ENCODE peak calls at places on chromosomes 11 and 22, in six cellular contexts. L is upper lobe of right lung, V is heart left ventricle, O is transverse colon, D is pancreas, P is MM.1S. B is an unnamed sample.

GRCh38 chr22:27032121-27032761 is 374.9 kb downstream of the MIAT start:
- DNase-seq in L (no peak), V (peak; percentile 7), O (no peak), D (peak; percentile 47), P (no peak), B (no peak)

GRCh38 chr11:18264677-18265542 is 1.2 kb upstream of the SAA1 start:
- DNase-seq in L (no peak), V (no peak), O (no peak), D (no peak), P (no peak), B (no peak)

GRCh38 chr11:115607621-115608191 is 103.5 kb upstream of the CADM1 start:
- DNase-seq in L (no peak), V (peak; percentile 67), O (no peak), D (no peak), P (no peak), B (no peak)

GRCh38 chr22:44462246-44463015 is 35.6 kb downstream of the RTL6 start:
- DNase-seq in L (no peak), V (no peak), O (no peak), D (no peak), P (no peak), B (no peak)

GRCh38 chr22:45310331-45311032 is 748 bp downstream of the FAM118A start:
- DNase-seq in L (no peak), V (no peak), O (no peak), D (peak; percentile 36), P (no peak), B (no peak)

GRCh38 chr22:30743257-30744020 is 48.8 kb downstream of the OSBP2 start:
- DNase-seq in L (no peak), V (no peak), O (no peak), D (no peak), P (no peak), B (no peak)

GRCh38 chr11:120133216-120134105 is 4.5 kb downstream of the TRIM29 start:
- DNase-seq in L (peak; percentile 40), V (peak; percentile 2), O (peak; percentile 4), D (peak; percentile 3), P (no peak), B (no peak)

GRCh38 chr11:1858576-1858975 is 5.7 kb downstream of the LSP1 start:
- DNase-seq in L (no peak), V (no peak), O (no peak), D (no peak), P (no peak), B (no peak)

GRCh38 chr22:36134167-36134566 is 26.4 kb downstream of the APOL3 start:
- DNase-seq in L (no peak), V (no peak), O (no peak), D (no peak), P (no peak), B (no peak)

GRCh38 chr22:46119093-46119728 is 31.1 kb upstream of the PPARA start:
- DNase-seq in L (no peak), V (no peak), O (no peak), D (peak; percentile 34), P (no peak), B (no peak)

GRCh38 chr22:25212337-25212736 is 7.1 kb upstream of the CRYBB2 start:
- DNase-seq in L (no peak), V (no peak), O (no peak), D (no peak), P (no peak), B (no peak)

GRCh38 chr11:79845002-79845709 is 404.3 kb upstream of the TENM4 start:
- DNase-seq in L (no peak), V (no peak), O (no peak), D (no peak), P (no peak), B (no peak)
- H3K27ac ChIP-seq in L (no peak overlapping the region), V (peak overlapping the region; percentile 37), O (no peak overlapping the region), D (no peak overlapping the region), P (no peak overlapping the region), B (no peak overlapping the region)

DNA sequence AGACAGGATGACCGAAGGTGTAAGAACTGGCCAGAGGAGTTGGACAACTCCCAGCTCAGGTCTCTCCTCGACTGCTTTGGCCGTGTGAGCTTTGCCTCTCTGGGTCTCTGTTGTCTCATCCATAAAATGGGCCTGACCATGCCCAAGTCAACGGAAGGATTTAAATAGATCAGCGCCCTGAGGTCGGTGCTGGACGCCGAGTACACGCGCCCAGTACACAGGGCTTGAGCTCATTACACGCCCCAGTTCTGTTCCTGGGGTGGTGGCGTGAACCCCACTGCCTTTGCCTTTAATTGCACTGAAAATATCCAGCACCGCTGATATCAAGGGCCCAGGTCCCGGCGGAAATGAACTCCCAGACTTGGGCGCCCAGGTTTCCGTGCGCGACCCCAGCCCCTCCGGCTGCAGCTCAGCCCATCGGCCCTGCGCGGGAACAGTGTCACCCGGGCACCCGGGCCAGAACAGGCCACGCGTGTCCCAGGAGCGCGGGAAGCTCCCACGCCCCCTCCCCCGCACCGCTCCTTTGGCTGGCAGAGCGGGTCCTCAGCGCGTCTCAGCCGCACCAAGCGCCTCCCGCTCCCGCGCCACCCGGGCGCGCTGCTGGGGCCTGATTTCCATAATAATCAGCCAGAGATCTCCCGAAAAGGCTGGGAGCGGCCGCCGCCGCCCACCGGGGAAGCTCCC is 42.2 kb downstream of the CYTH4 start:
- DNase-seq in L (peak; percentile 58), V (no peak), O (no peak), D (no peak), P (no peak), B (no peak)
- H3K4me3 ChIP-seq in L (no peak overlapping the region), V (no peak overlapping the region), O (peak overlapping the region; percentile 24), D (no peak overlapping the region), P (no peak overlapping the region), B (no peak overlapping the region)

DNA sequence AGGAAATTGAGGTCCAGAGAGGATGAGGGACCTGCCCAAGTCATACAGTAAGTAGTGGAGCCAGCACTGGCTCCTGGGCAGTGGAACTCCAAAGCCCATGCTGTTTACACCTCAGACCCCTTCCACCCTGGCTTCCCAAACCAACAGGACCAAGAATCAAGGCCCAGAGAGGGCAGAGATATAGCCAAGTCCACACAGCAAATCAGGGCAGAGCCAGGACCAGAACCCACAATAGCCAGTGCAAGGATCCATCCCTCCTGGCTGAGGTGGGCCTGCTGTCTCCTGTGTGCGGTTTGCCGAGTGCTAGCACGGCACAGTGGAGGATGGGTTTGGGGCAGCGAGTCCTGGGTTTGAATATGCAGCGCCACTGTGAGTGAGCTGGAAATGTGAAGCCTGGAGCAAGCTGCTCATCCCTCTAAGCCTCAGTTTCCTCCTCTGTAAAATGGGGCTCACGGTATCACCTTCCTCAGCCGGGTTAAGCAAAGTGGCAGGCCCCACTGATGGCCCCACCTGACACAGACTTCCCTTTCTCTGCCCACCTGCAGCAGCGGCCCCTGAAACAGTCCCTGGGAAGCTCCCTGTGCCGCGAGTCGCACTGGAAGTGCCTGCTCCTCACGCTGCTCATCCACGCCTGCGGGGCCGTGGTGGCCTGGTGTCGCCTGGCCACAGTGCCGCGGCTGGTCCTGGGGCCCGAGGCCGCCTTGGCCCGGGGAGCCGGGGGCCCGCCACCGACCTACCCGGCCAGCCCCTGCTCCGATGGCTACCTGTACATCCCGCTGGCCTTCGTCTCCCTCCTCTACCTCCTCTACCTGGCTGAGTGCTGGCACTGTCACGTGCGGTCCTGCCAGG is 2.3 kb downstream of the TMEM151A start:
- DNase-seq in L (no peak), V (no peak), O (no peak), D (no peak), P (no peak), B (no peak)
- H3K27ac ChIP-seq in L (no peak overlapping the region), V (no peak overlapping the region), O (no peak overlapping the region), D (no peak overlapping the region), P (no peak overlapping the region), B (no peak overlapping the region)

GRCh38 chr11:114397349-114397982 is 2.8 kb downstream of the C11orf71 start:
- DNase-seq in L (no peak), V (no peak), O (no peak), D (no peak), P (no peak), B (no peak)

GRCh38 chr11:114399490-114399889 is 821 bp downstream of the C11orf71 start:
- DNase-seq in L (no peak), V (no peak), O (no peak), D (no peak), P (peak; percentile 12), B (no peak)

GRCh38 chr11:114399903-114400221 is 449 bp downstream of the C11orf71 start:
- DNase-seq in L (peak; percentile 87), V (no peak), O (no peak), D (peak; percentile 73), P (peak; percentile 48), B (no peak)

GRCh38 chr11:114400222-114400973 is at the start of the genes C11orf71 and RBM7:
- DNase-seq in L (peak; percentile 99), V (peak; percentile 98), O (peak; percentile 98), D (peak; percentile 98), P (peak; percentile 99), B (peak; percentile 98)

DNA sequence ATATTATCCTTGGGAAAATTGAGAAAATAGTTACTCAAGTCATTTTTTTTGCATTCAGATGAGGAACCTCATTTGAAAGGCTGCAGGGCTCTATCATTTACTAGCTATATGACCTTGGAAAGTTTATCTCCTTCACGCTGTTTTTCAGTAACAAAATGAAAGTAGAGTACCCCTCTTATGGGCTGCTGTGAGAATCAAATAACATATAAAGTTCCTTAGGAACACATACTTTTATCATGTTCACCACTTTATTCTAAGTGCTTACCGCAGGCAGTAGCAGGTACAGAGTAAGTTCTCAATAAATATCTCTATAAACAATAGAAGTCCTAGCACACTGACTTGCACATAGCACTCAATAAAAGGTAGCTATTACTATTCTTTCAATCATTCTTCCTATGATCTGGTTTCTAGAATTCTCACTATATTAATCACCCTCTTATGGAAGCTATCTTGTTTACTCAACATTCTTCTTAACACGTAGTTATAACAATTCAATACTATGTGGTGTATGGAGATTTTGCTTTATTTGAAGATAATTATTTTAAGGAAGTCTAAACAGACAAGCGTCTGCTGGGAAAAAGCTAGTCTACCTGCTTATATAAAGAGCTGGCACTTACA is 1.9 kb downstream of the C11orf71 start:
- DNase-seq in L (no peak), V (no peak), O (no peak), D (no peak), P (no peak), B (no peak)
- H3K4me3 ChIP-seq in L (no peak overlapping the region), V (no peak overlapping the region), O (peak overlapping the region; percentile 96), D (no peak overlapping the region), P (no peak overlapping the region), B (no peak overlapping the region)

GRCh38 chr11:59078435-59078834 is 7.7 kb upstream of the GLYATL1B start:
- DNase-seq in L (no peak), V (no peak), O (no peak), D (no peak), P (no peak), B (no peak)

GRCh38 chr11:59079089-59079488 is 7.0 kb upstream of the GLYATL1B start:
- DNase-seq in L (no peak), V (no peak), O (no peak), D (no peak), P (no peak), B (no peak)

GRCh38 chr11:59076876-59077571 is 9.1 kb upstream of the GLYATL1B start:
- DNase-seq in L (no peak), V (no peak), O (no peak), D (no peak), P (no peak), B (no peak)
- H3K27ac ChIP-seq in L (no peak overlapping the region), V (no peak overlapping the region), O (no peak overlapping the region), D (no peak overlapping the region), P (no peak overlapping the region), B (no peak overlapping the region)

B was measured in CD4-positive, alpha-beta memory T cell.